ENCODE peak calls at places on chromosome 1, in seven cellular contexts. D is coronary artery, Q is astrocyte of the cerebellum, H is ovary, U is right cardiac atrium, A is HL-60, V is esophagus squamous epithelium. Z is an unnamed sample.

GRCh38 chr1:100440075-100440809 is 87.9 kb downstream of the CDC14A start:
- DNase-seq in D (no peak), Q (no peak), H (no peak), U (no peak), A (no peak), V (no peak), Z (no peak)

GRCh38 chr1:94037392-94038229 is 83.3 kb downstream of the ABCA4 start:
- DNase-seq in D (no peak), Q (no peak), H (no peak), U (no peak), A (no peak), V (no peak), Z (no peak)

GRCh38 chr1:109649380-109649987 is 6.4 kb upstream of the GSTM4 start:
- DNase-seq in D (no peak), Q (no peak), H (no peak), U (no peak), A (no peak), V (no peak), Z (peak)

GRCh38 chr1:41862411-41863221 is 56.1 kb downstream of the HIVEP3 start:
- DNase-seq in D (no peak), Q (no peak), H (no peak), U (no peak), A (no peak), V (no peak), Z (peak)

GRCh38 chr1:163307479-163308171 is 14.1 kb upstream of the NUF2 start:
- DNase-seq in D (no peak), Q (peak), H (no peak), U (no peak), A (no peak), V (no peak), Z (peak)

GRCh38 chr1:215226755-215227154 is 144.2 kb downstream of the KCNK2 start:
- DNase-seq in D (no peak), Q (no peak), H (no peak), U (no peak), A (no peak), V (no peak), Z (peak)

GRCh38 chr1:172425339-172425738 is 4.9 kb downstream of the C1orf105 start:
- DNase-seq in D (no peak), Q (no peak), H (no peak), U (no peak), A (no peak), V (no peak), Z (no peak)

GRCh38 chr1:14071581-14071980 is 371.6 kb downstream of the PRDM2 start:
- DNase-seq in D (no peak), Q (peak), H (no peak), U (no peak), A (no peak), V (no peak), Z (no peak)

GRCh38 chr1:212791261-212791675 is 309 bp downstream of the NSL1 start:
- DNase-seq in D (no peak), Q (no peak), H (no peak), U (no peak), A (peak), V (no peak), Z (peak)

GRCh38 chr1:6260961-6261614 is at the start of gene GPR153:
- DNase-seq in D (no peak), Q (no peak), H (no peak), U (peak), A (peak), V (no peak), Z (peak)

GRCh38 chr1:161131721-161132409 is 602 bp downstream of the DEDD start:
- DNase-seq in D (peak), Q (no peak), H (no peak), U (no peak), A (no peak), V (no peak), Z (peak)

GRCh38 chr1:170445096-170445495 is 86.9 kb upstream of the GORAB start:
- DNase-seq in D (no peak), Q (no peak), H (no peak), U (no peak), A (no peak), V (no peak), Z (peak)

GRCh38 chr1:219917851-219918466 is 10.4 kb downstream of the SLC30A10 start:
- DNase-seq in D (no peak), Q (no peak), H (no peak), U (no peak), A (no peak), V (no peak), Z (no peak)

GRCh38 chr1:4662723-4663122 is 8.3 kb downstream of the AJAP1 start:
- DNase-seq in D (no peak), Q (no peak), H (no peak), U (no peak), A (no peak), V (no peak), Z (no peak)

GRCh38 chr1:152457561-152457960 is 43.5 kb upstream of the CRNN start:
- DNase-seq in D (no peak), Q (no peak), H (no peak), U (no peak), A (no peak), V (no peak), Z (no peak)

GRCh38 chr1:206736878-206737728 is 33.5 kb upstream of the IL19 start:
- DNase-seq in D (no peak), Q (no peak), H (no peak), U (no peak), A (no peak), V (no peak), Z (no peak)

GRCh38 chr1:150061632-150062101 is 5.9 kb upstream of the VPS45 start:
- DNase-seq in D (no peak), Q (peak), H (no peak), U (no peak), A (no peak), V (no peak), Z (peak)

GRCh38 chr1:12549460-12550349 is 68.3 kb downstream of the DHRS3 start:
- DNase-seq in D (peak), Q (peak), H (peak), U (peak), A (no peak), V (no peak), Z (peak)

GRCh38 chr1:70685300-70686286 is 274.5 kb downstream of the CTH start:
- DNase-seq in D (no peak), Q (peak), H (peak), U (peak), A (peak), V (no peak), Z (peak)

GRCh38 chr1:44103270-44104131 is 15.1 kb upstream of the KLF17 start:
- DNase-seq in D (no peak), Q (no peak), H (no peak), U (no peak), A (no peak), V (no peak), Z (no peak)

GRCh38 chr1:95509989-95510388 is 276.0 kb downstream of the RWDD3 start:
- DNase-seq in D (no peak), Q (no peak), H (no peak), U (no peak), A (no peak), V (no peak), Z (no peak)

GRCh38 chr1:186239211-186239610 is 135.8 kb downstream of the TPR start:
- DNase-seq in D (no peak), Q (peak), H (no peak), U (no peak), A (no peak), V (no peak), Z (peak)

GRCh38 chr1:215710340-215710971 is 143.4 kb downstream of the KCTD3 start:
- DNase-seq in D (no peak), Q (peak), H (no peak), U (no peak), A (peak), V (no peak), Z (peak)

GRCh38 chr1:31199301-31199790 is 40.3 kb downstream of the NKAIN1 start:
- DNase-seq in D (no peak), Q (no peak), H (no peak), U (no peak), A (no peak), V (no peak), Z (no peak)

GRCh38 chr1:75838099-75838498 is 41.4 kb downstream of the MSH4 start:
- DNase-seq in D (no peak), Q (no peak), H (no peak), U (no peak), A (no peak), V (no peak), Z (no peak)

GRCh38 chr1:52002038-52002917 is 11.8 kb upstream of the RAB3B start:
- DNase-seq in D (no peak), Q (peak), H (peak), U (no peak), A (peak), V (no peak), Z (peak)

GRCh38 chr1:97192872-97193572 is 471.4 kb downstream of the PTBP2 start:
- DNase-seq in D (no peak), Q (peak), H (no peak), U (no peak), A (no peak), V (no peak), Z (peak)

GRCh38 chr1:8911416-8912309 is 33.2 kb upstream of the ENO1 start:
- DNase-seq in D (no peak), Q (no peak), H (no peak), U (no peak), A (no peak), V (no peak), Z (no peak)

GRCh38 chr1:36366091-36366661 is 19.5 kb downstream of the STK40 start:
- DNase-seq in D (no peak), Q (no peak), H (peak), U (peak), A (no peak), V (no peak), Z (no peak)

GRCh38 chr1:30743584-30744059 is 14.0 kb downstream of the LAPTM5 start:
- DNase-seq in D (no peak), Q (no peak), H (no peak), U (no peak), A (no peak), V (no peak), Z (no peak)

GRCh38 chr1:147243228-147243685 is 773 bp downstream of the CHD1L start:
- DNase-seq in D (peak), Q (no peak), H (no peak), U (peak), A (no peak), V (no peak), Z (no peak)

GRCh38 chr1:223401873-223402789 is 8.9 kb downstream of the CCDC185 start:
- DNase-seq in D (no peak), Q (peak), H (no peak), U (no peak), A (no peak), V (no peak), Z (peak)

DNA sequence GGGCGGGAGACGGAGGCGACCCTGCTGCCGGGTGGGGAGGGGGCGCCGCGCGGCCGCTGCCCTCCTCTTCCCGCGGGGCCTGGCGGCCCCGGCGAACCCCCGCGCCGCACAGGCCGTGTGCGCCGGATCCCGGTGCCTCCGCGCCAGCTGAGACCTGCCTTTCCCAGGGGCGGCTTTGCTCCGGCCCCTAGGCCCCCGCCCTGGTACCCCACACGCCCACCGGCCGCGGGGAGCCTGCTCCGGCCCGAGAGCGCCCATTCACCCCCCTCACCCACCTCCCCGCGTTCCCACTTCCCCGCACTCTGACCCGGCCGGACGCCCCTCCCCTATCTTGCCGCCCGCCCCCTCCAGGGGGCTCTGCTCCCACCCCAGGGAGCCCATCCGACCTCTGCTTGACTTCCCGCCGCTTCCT is 375 bp downstream of the HTR6 start:
- DNase-seq in D (no peak), Q (no peak), H (no peak), U (no peak), A (no peak), V (no peak), Z (no peak)
- H3K4me3 ChIP-seq in D (peak), Q (no peak), H (peak), U (peak), A (no peak), V (peak), Z (peak)

DNA sequence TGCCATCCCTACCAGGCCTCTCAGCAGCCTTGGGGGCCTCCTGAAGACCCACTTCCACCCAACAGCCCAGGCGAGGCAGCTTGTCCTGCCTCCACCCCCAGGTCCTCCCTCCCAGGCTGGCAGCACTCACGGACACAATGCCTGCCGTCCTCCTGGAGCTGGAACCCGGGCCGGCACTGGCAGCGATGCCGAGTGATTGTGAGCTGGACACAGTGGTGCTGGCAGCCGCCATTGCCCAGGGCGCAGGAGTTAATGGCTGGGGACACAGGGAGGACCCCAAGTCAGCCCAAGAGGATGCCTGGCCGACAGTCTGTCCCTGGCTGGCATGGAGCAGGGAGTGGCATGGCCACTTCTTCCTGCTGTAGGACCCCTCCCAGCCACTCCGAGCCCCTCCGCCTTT is 60.8 kb downstream of the ARHGEF16 start:
- DNase-seq in D (no peak), Q (no peak), H (no peak), U (no peak), A (no peak), V (no peak), Z (no peak)
- H3K4me3 ChIP-seq in D (no peak), Q (no peak), H (no peak), U (no peak), A (no peak), V (no peak), Z (no peak)

GRCh38 chr1:45647248-45648021 is 23.6 kb upstream of the CCDC17 start:
- DNase-seq in D (no peak), Q (no peak), H (no peak), U (no peak), A (peak), V (no peak), Z (no peak)

GRCh38 chr1:45640293-45640692 is 16.4 kb upstream of the CCDC17 start:
- DNase-seq in D (no peak), Q (no peak), H (no peak), U (no peak), A (no peak), V (no peak), Z (peak)

GRCh38 chr1:45643341-45643740 is 19.5 kb upstream of the CCDC17 start:
- DNase-seq in D (no peak), Q (no peak), H (no peak), U (no peak), A (no peak), V (no peak), Z (no peak)

GRCh38 chr1:45644661-45645060 is 20.8 kb upstream of the CCDC17 start:
- DNase-seq in D (no peak), Q (no peak), H (no peak), U (no peak), A (no peak), V (no peak), Z (no peak)

DNA sequence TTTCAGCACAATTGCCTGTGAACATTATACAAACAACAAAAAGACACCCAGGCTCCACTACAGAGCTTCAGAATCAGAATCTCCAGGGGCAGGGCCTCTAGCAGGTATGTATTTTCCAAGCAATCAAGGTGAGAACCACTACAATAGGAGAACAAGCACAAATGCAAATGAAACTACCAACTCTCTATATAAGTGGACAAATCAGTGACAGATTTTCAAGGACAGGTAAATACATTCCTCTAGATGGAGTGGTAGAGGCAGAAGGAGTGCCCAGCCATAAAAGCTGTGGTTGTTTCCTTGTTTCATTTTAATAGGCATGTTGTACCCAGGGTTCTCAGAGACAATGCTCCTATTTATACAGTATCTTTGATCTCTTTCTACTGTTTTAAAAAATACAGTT is 20.1 kb upstream of the CCDC17 start:
- DNase-seq in D (no peak), Q (no peak), H (no peak), U (no peak), A (no peak), V (no peak), Z (no peak)
- H3K4me3 ChIP-seq in D (no peak), Q (no peak), H (no peak), U (no peak), A (no peak), V (no peak), Z (no peak)

DNA sequence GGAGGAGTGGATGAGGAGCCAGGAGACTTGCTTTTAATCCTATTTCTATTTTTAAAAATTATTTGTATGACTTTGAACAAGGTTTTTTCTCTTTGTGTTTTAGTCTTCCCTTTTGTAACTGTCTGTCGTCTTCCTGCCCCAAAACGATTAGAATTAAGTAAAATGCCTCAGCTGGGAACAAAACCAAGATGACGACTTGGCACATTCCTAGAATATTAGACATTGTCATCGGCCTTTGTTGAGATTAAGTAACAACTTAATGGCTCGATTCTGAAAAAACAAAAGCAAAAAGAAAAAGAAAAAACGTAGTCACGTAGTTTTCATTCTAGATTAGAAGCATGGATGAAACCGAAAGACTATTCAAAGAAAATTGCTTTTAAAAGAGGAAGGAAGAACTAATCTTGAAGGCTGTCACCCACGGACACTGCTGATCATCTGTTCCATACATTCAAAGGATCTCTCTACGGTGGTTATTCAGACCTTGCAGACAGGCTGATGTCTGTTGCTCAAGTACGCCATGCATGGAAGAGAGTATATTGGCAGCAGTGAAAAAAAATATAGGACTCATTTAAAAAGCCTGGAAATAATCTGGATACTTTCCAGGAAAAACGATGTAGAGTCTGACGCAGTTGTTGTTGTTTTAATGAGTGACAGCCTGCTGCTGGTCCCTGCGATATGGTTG is 16.9 kb downstream of the GNG4 start:
- DNase-seq in D (no peak), Q (peak), H (no peak), U (no peak), A (no peak), V (no peak), Z (peak)
- H3K4me3 ChIP-seq in D (peak), Q (peak), H (no peak), U (peak), A (no peak), V (peak), Z (peak)

GRCh38 chr1:205321109-205321958 is at the start of gene NUAK2:
- DNase-seq in D (peak), Q (peak), H (peak), U (peak), A (peak), V (peak), Z (peak)

GRCh38 chr1:205321959-205322283 is 376 bp upstream of the NUAK2 start:
- DNase-seq in D (no peak), Q (no peak), H (no peak), U (no peak), A (no peak), V (no peak), Z (no peak)

GRCh38 chr1:205317311-205317917 is 4.1 kb downstream of the NUAK2 start:
- DNase-seq in D (no peak), Q (no peak), H (peak), U (peak), A (no peak), V (no peak), Z (peak)

GRCh38 chr1:205318231-205318991 is 3.1 kb downstream of the NUAK2 start:
- DNase-seq in D (no peak), Q (no peak), H (no peak), U (peak), A (no peak), V (no peak), Z (no peak)

DNA sequence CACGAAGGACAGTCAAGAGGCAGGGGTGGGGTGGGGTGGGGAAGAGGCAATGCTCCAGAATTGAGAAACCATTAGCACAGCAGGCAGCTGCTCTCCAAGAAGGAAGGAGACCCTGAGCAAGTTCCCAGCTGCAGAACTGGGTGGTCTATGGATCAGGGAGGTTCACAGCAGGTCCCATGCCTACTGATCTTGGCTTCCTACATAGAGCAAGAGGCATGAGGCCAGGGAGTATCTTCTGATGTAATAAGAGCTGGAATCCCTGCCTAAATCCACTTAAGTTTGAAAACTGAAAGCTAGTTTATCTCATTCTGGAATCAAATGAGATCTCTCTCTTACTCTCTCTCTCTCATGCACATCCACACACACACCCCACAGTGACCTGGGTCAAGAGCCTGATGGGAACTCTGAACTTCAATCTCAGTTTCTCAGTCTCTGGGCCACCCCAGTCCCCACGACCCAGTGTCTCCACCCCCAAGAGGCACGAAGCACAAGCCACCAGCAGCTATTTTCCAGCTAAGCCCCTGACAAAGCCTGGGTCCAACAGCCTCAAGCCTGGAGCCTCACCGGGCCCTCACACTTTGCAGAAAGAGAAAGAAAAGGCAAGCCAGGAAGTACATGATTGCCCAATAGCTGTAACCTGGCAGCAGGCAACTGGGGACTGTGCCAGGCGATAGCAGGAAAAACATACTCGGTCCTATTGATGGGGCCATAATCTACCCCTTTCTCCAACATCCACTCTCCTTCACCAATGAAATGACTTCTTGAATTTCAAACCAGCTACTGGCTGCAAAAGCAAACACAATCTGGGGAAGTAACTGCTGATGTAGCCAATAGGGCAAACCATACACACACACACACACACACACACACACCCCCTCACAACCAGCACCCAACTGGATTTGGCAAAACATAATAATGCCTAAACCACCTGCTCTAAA is 2.2 kb downstream of the NUAK2 start:
- DNase-seq in D (no peak), Q (peak), H (peak), U (peak), A (peak), V (no peak), Z (peak)
- H3K4me3 ChIP-seq in D (peak), Q (peak), H (no peak), U (no peak), A (no peak), V (peak), Z (peak)